ENCODE peak calls at places on chromosomes 12 and 14, in six cellular contexts. U is SK-N-SH; I is astrocyte; G is CD8-positive, alpha-beta T cell; X is left ventricle myocardium inferior; W is Karpas-422. H is an unnamed sample.

GRCh38 chr12:50419112-50419909 is 18.6 kb downstream of the LARP4 start:
- DNase-seq in U (no peak), I (no peak), G (no peak), X (no peak), W (no peak), H (no peak)

GRCh38 chr12:26241095-26241494 is 45.7 kb downstream of the SSPN start:
- DNase-seq in U (no peak), I (no peak), G (no peak), X (no peak), W (no peak), H (no peak)

GRCh38 chr14:102939820-102940561 is 17.5 kb downstream of the AMN start:
- DNase-seq in U (no peak), I (no peak), G (no peak), X (no peak), W (no peak), H (no peak)

GRCh38 chr14:25233613-25234012 is 183.7 kb upstream of the STXBP6 start:
- DNase-seq in U (no peak), I (no peak), G (no peak), X (no peak), W (no peak), H (no peak)

GRCh38 chr12:104641862-104642261 is 185.1 kb downstream of the CHST11 start:
- DNase-seq in U (no peak), I (no peak), G (no peak), X (no peak), W (no peak), H (no peak)

GRCh38 chr14:90288646-90289355 is 32.4 kb downstream of the PSMC1 start:
- DNase-seq in U (no peak), I (no peak), G (no peak), X (peak; percentile 34), W (no peak), H (no peak)

GRCh38 chr14:30015471-30015870 is 87.8 kb upstream of the PRKD1 start:
- DNase-seq in U (no peak), I (peak; percentile 5), G (no peak), X (no peak), W (no peak), H (no peak)

GRCh38 chr14:98984719-98985041 is 287.3 kb downstream of the BCL11B start:
- DNase-seq in U (no peak), I (no peak), G (peak; percentile 77), X (no peak), W (no peak), H (no peak)

GRCh38 chr14:102212845-102213244 is 73.1 kb downstream of the WDR20 start:
- DNase-seq in U (no peak), I (no peak), G (no peak), X (no peak), W (no peak), H (no peak)

GRCh38 chr14:104396682-104397470 is 182.7 kb upstream of the C14orf180 start:
- DNase-seq in U (no peak), I (no peak), G (no peak), X (no peak), W (peak; percentile 94), H (peak; percentile 53)
- H3K4me1 ChIP-seq in U (no peaks in the 10 kb centered on the region), I (no peaks in the 10 kb centered on the region), G (peaks cover 61% of the 10 kb centered on the region), X (peaks cover 36% of the 10 kb centered on the region), W (peaks cover 100% of the 10 kb centered on the region), H (no peaks in the 10 kb centered on the region)

GRCh38 chr12:64085996-64086395 is 136.1 kb downstream of the KICS2 start:
- DNase-seq in U (no peak), I (no peak), G (no peak), X (no peak), W (no peak), H (no peak)

GRCh38 chr12:64082866-64083268 is 139.2 kb downstream of the KICS2 start:
- DNase-seq in U (peak; percentile 30), I (no peak), G (no peak), X (no peak), W (no peak), H (no peak)

GRCh38 chr12:64083285-64084210 is 138.5 kb downstream of the KICS2 start:
- DNase-seq in U (peak; percentile 37), I (peak; percentile 90), G (no peak), X (peak; percentile 71), W (no peak), H (no peak)

GRCh38 chr12:64086946-64087345 is 135.2 kb downstream of the KICS2 start:
- DNase-seq in U (no peak), I (no peak), G (no peak), X (no peak), W (no peak), H (no peak)

DNA sequence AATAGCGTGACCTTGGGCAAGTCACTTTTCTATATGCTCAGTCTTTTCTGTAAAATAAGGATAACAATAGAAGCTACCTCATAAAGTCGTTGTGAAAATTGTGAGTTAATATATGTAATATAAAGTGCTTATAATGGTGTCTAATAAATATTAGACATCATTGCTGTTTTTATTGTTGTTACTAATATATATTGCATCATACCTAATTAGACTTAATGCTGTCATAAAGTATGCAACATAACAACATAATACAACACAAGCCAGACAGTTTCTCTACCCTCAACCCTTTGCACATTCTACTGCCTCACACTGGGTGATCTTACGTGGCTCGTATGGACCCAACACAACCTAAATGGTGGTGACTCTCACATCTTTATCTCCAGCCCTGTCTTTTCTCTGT is 136.9 kb downstream of the KICS2 start:
- DNase-seq in U (no peak), I (no peak), G (no peak), X (no peak), W (no peak), H (no peak)
- H3K4me1 ChIP-seq in U (peaks cover 42% of the 10 kb centered on the region), I (peaks cover 31% of the 10 kb centered on the region), G (no peaks in the 10 kb centered on the region), X (peaks cover 75% of the 10 kb centered on the region), W (no peaks in the 10 kb centered on the region), H (peaks cover 5% of the 10 kb centered on the region)

GRCh38 chr14:101173698-101174521 is 270.4 kb upstream of the RTL1 start:
- DNase-seq in U (no peak), I (no peak), G (no peak), X (no peak), W (no peak), H (no peak)
- H3K4me1 ChIP-seq in U (no peaks in the 10 kb centered on the region), I (no peaks in the 10 kb centered on the region), G (no peaks in the 10 kb centered on the region), X (no peaks in the 10 kb centered on the region), W (no peaks in the 10 kb centered on the region), H (no peaks in the 10 kb centered on the region)

GRCh38 chr14:68062651-68063050 is 243.1 kb downstream of the RAD51B start:
- DNase-seq in U (no peak), I (no peak), G (no peak), X (no peak), W (no peak), H (no peak)
- H3K4me1 ChIP-seq in U (no peaks in the 10 kb centered on the region), I (no peaks in the 10 kb centered on the region), G (no peaks in the 10 kb centered on the region), X (no peaks in the 10 kb centered on the region), W (no peaks in the 10 kb centered on the region), H (no peaks in the 10 kb centered on the region)

GRCh38 chr14:22512106-22512814 is 76.8 kb downstream of the DAD1 start:
- DNase-seq in U (no peak), I (no peak), G (no peak), X (no peak), W (no peak), H (no peak)
- H3K4me1 ChIP-seq in U (peaks cover 27% of the 10 kb centered on the region), I (peaks cover 5% of the 10 kb centered on the region), G (peaks cover 92% of the 10 kb centered on the region), X (peaks cover 72% of the 10 kb centered on the region), W (peaks cover 33% of the 10 kb centered on the region), H (peaks cover 12% of the 10 kb centered on the region)

GRCh38 chr12:132068250-132068649 is 75.9 kb downstream of the DDX51 start:
- DNase-seq in U (no peak), I (no peak), G (no peak), X (no peak), W (no peak), H (no peak)

GRCh38 chr12:132071001-132071810 is 72.9 kb downstream of the DDX51 start:
- DNase-seq in U (no peak), I (no peak), G (no peak), X (no peak), W (peak; percentile 84), H (no peak)

GRCh38 chr12:132071837-132072384 is 72.2 kb downstream of the DDX51 start:
- DNase-seq in U (no peak), I (no peak), G (no peak), X (no peak), W (no peak), H (no peak)

GRCh38 chr12:132069336-132069985 is 74.7 kb downstream of the DDX51 start:
- DNase-seq in U (no peak), I (no peak), G (no peak), X (no peak), W (no peak), H (no peak)

DNA sequence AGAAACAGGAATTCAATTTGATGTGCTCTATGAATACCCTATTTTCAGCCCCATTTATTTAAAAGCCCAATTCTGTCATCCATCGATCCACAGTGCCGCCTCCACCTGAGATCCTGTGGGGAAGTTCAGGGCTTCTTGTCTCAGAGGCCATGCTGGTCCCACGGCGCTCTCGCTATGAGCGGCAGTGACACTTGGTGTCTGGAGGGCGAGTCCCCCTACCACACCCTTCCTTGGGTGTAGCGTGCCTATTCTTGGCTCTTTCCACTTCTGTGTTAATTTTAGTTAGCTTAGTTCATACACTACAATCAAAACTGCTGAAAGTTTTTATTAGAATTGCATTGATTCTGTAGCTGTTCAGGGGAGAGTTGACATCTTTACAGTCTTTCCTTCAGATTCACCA is 73.8 kb downstream of the DDX51 start:
- DNase-seq in U (no peak), I (no peak), G (no peak), X (no peak), W (no peak), H (no peak)
- H3K4me1 ChIP-seq in U (no peaks in the 10 kb centered on the region), I (no peaks in the 10 kb centered on the region), G (peaks cover 19% of the 10 kb centered on the region), X (peaks cover 10% of the 10 kb centered on the region), W (peaks cover 56% of the 10 kb centered on the region), H (no peaks in the 10 kb centered on the region)

GRCh38 chr14:53956427-53957201 is at the start of gene BMP4:
- DNase-seq in U (peak; percentile 44), I (peak; percentile 46), G (no peak), X (peak; percentile 89), W (no peak), H (no peak)
- H3K4me1 ChIP-seq in U (no peaks in the 10 kb centered on the region), I (peaks cover 32% of the 10 kb centered on the region), G (peaks cover 24% of the 10 kb centered on the region), X (peaks cover 56% of the 10 kb centered on the region), W (no peaks in the 10 kb centered on the region), H (no peaks in the 10 kb centered on the region)

DNA sequence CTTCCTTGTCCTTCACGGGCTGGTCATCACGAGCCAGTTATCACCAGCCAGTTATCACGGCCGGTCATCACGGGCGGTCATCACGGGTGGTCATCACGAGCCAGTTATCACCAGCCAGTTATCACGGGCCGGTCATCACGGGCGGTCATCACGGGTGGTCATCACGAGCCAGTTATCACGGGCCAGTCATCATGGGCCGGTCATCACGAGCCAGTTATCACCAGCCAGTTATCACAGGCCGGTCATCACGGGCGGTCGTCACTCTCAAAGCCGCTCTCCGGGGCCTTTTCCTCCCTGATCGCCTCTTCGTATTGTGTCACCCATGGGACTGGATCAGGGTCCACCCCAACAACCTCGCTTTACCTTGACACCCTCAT is 13.9 kb upstream of the FBRSL1 start:
- DNase-seq in U (no peak), I (no peak), G (no peak), X (no peak), W (no peak), H (no peak)
- H3K4me1 ChIP-seq in U (no peaks in the 10 kb centered on the region), I (no peaks in the 10 kb centered on the region), G (peaks cover 19% of the 10 kb centered on the region), X (peaks cover 4% of the 10 kb centered on the region), W (peaks cover under 1% of the 10 kb centered on the region), H (no peaks in the 10 kb centered on the region)

H was measured in ascending aorta.